ENCODE peak calls at places on chromosomes 12 and 14, in six cellular contexts. B is A549, X is K562, S is HepG2, A is GM12878, M is endothelial cell of umbilical vein. N is an unnamed sample.
A peak's percentile ranks its signal among the peaks of the same experiment; 100 is the strongest.

GRCh38 chr14:42222924-42223471 is 616.3 kb downstream of the LRFN5 start:
- DNase-seq in A (peak; percentile 67), B (no peak), M (no peak), S (no peak), X (no peak), N (no peak)

GRCh38 chr12:111570090-111570961 is 28.8 kb downstream of the ATXN2 start:
- DNase-seq in S (no peak), B (peak; percentile 52), X (peak; percentile 19), A (no peak), M (peak; percentile 69), N (no peak)

GRCh38 chr14:34460841-34461240 is 1.2 kb downstream of the SPTSSA start:
- DNase-seq in A (no peak), B (no peak), X (no peak), S (peak; percentile 73), M (peak; percentile 52), N (no peak)

GRCh38 chr12:105315726-105316125 is 14.8 kb upstream of the C12orf75 start:
- DNase-seq in A (no peak), X (no peak), B (no peak), M (no peak), S (no peak), N (no peak)

GRCh38 chr14:98169170-98169587 is 1102.8 kb downstream of the BCL11B start:
- DNase-seq in S (no peak), A (no peak), X (no peak), M (no peak), B (no peak), N (no peak)

GRCh38 chr12:16347391-16348298 is at the start of gene MGST1:
- DNase-seq in B (peak; percentile 38), X (peak; percentile 27), M (peak; percentile 67), S (peak; percentile 77), A (peak; percentile 11), N (peak; percentile 89)

GRCh38 chr12:119989619-119990381 is 764 bp downstream of the BICDL1 start:
- DNase-seq in X (peak; percentile 82), S (peak; percentile 41), A (no peak), M (peak; percentile 55), B (peak; percentile 48), N (peak; percentile 86)

GRCh38 chr14:100369019-100369418 is 45.9 kb downstream of the SLC25A47 start:
- DNase-seq in X (no peak), A (no peak), B (no peak), M (peak; percentile 61), S (no peak), N (no peak)

GRCh38 chr12:20601668-20602280 is 93.4 kb upstream of the SLCO1C1 start:
- DNase-seq in A (no peak), B (peak; percentile 18), M (peak; percentile 75), X (no peak), S (peak; percentile 28), N (peak; percentile 68)

GRCh38 chr12:108826115-108826806 is 31.1 kb downstream of the SSH1 start:
- DNase-seq in A (no peak), S (no peak), B (no peak), M (peak; percentile 98), X (peak; percentile 47), N (peak; percentile 76)

GRCh38 chr12:109296431-109296830 is 12.7 kb downstream of the FOXN4 start:
- DNase-seq in X (no peak), S (no peak), B (no peak), M (no peak), A (no peak), N (no peak)

GRCh38 chr14:76715102-76715926 is 46.0 kb upstream of the VASH1 start:
- DNase-seq in M (peak; percentile 73), A (no peak), S (no peak), B (no peak), X (peak; percentile 41), N (no peak)

GRCh38 chr12:100824476-100824875 is 29.9 kb downstream of the ANO4 start:
- DNase-seq in M (peak; percentile 4), A (no peak), S (no peak), B (no peak), X (no peak), N (no peak)

GRCh38 chr12:63897931-63898330 is 53.4 kb downstream of the SRGAP1 start:
- DNase-seq in M (peak; percentile 92), A (no peak), B (no peak), S (no peak), X (no peak), N (peak; percentile 42)

GRCh38 chr12:9868271-9868815 is 811 bp downstream of the CLEC2B start:
- DNase-seq in M (peak; percentile 21), A (no peak), X (no peak), B (no peak), S (no peak), N (no peak)

GRCh38 chr12:79691299-79692248 is 810 bp upstream of the PAWR start:
- DNase-seq in A (no peak), M (peak; percentile 83), S (peak; percentile 39), B (peak; percentile 56), X (no peak), N (no peak)

GRCh38 chr14:51726166-51726899 is 74.6 kb downstream of the FRMD6 start:
- DNase-seq in M (peak; percentile 41), A (no peak), S (no peak), X (no peak), B (no peak), N (no peak)

GRCh38 chr14:35949933-35950332 is 123.8 kb downstream of the BRMS1L start:
- DNase-seq in B (no peak), X (no peak), S (peak; percentile 32), A (no peak), M (no peak), N (no peak)

GRCh38 chr12:1605129-1606020 is 11.0 kb upstream of the FBXL14 start:
- DNase-seq in X (peak; percentile 53), A (no peak), M (peak; percentile 81), B (peak; percentile 86), S (peak; percentile 70), N (peak; percentile 82)

GRCh38 chr12:101748907-101749306 is 9.6 kb upstream of the SYCP3 start:
- DNase-seq in M (no peak), B (no peak), S (no peak), X (no peak), A (no peak), N (no peak)

GRCh38 chr12:121628536-121628935 is 2.2 kb downstream of the ORAI1 start:
- DNase-seq in A (no peak), B (no peak), S (no peak), M (no peak), X (no peak), N (peak; percentile 70)

GRCh38 chr12:102629262-102629888 is 149.0 kb upstream of the IGF1 start:
- DNase-seq in A (no peak), S (no peak), B (no peak), M (no peak), X (no peak), N (no peak)

GRCh38 chr14:72616294-72616693 is 277.6 kb downstream of the DPF3 start:
- DNase-seq in M (no peak), X (no peak), S (no peak), B (no peak), A (no peak), N (no peak)

GRCh38 chr14:68097727-68098126 is 278.1 kb downstream of the RAD51B start:
- DNase-seq in A (no peak), S (no peak), M (no peak), B (no peak), X (no peak), N (peak; percentile 2)

GRCh38 chr12:19967486-19967885 is 400.9 kb upstream of the PDE3A start:
- DNase-seq in M (peak; percentile 85), S (no peak), X (no peak), B (peak; percentile 49), A (peak; percentile 19), N (peak; percentile 52)

GRCh38 chr14:50060871-50061663 is 55.3 kb downstream of the VCPKMT start:
- DNase-seq in M (peak; percentile 82), S (peak; percentile 89), B (peak; percentile 89), A (no peak), X (peak; percentile 68), N (peak; percentile 93)

GRCh38 chr12:19085090-19085489 is 44.4 kb upstream of the PLEKHA5 start:
- DNase-seq in S (no peak), B (no peak), A (no peak), M (no peak), X (no peak), N (no peak)

GRCh38 chr14:104746951-104747481 is 5.9 kb upstream of the SIVA1 start:
- DNase-seq in B (no peak), X (no peak), M (no peak), A (no peak), S (no peak), N (no peak)

GRCh38 chr14:104750658-104751057 is 2.3 kb upstream of the SIVA1 start:
- DNase-seq in B (no peak), M (no peak), S (peak; percentile 34), A (no peak), X (no peak), N (no peak)

GRCh38 chr14:104747876-104748275 is 5.1 kb upstream of the SIVA1 start:
- DNase-seq in M (no peak), X (no peak), S (no peak), B (no peak), A (no peak), N (no peak)

GRCh38 chr14:104749958-104750529 is 2.9 kb upstream of the SIVA1 start:
- DNase-seq in X (no peak), B (no peak), A (no peak), S (no peak), M (no peak), N (no peak)

GRCh38 chr14:104749111-104749649 is 3.8 kb upstream of the SIVA1 start:
- DNase-seq in X (no peak), M (no peak), B (no peak), S (peak; percentile 88), A (no peak), N (no peak)
- TF ChIP-seq POLR2A in X (no peak), M (no peak), B (no peak), S (peak; percentile 65), A (no peak), N (no peak)

GRCh38 chr14:86057018-86057667 is 527.2 kb downstream of the FLRT2 start:
- DNase-seq in A (no peak), S (peak; percentile 6), B (no peak), X (peak; percentile 7), M (peak; percentile 36), N (peak; percentile 42)
- TF ChIP-seq MYC in A (no peak), S (no peak), B (no peak), X (no peak), M (no peak), N (no peak)

DNA sequence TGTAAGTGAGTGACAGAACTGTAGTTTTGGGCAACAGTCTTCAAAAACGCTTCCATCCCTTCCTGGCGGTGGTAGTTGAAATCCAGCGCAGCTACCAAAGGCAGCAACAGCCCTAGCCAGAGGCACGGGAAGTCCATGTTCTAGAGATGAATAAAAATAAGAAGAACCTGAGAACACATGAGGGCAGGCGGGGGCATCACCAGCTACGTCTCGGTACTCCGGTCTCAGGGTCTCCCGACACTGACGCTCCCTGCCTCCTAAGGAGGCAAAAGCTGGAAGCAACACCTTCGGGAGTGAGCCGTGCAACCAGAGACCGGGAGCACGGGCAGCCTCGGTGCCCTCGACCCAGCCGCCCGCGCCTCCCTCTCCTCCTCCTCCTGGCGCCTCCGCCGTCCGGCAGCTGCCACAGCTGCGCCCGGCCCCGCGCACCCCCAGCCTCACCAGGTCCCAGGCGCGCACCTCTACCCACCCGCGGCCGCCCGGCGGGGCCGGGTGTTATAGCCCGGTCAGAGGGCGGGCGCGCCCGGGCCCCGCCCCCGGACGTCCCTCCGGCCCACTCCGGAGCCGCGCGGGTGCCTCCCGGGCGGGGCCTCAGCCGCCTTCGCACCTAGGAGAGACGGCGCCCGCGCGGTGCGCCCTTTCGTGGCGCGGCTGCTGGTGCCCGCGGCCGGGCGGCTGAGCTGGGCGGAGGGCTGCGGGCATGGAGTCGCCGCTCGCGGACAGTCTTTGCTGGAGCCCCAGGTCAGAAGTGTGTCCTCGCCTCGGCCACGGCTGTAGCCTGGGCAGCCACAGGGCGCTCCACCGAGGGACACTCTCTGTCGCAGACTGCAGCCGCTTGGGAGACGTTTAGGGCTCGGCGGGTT is at the start of gene CPM:
- DNase-seq in A (no peak), S (no peak), M (peak; percentile 8), B (peak; percentile 78), X (peak; percentile 87), N (peak; percentile 66)
- TF ChIP-seq POLR2A in A (no peak), S (no peak), M (no peak), B (peak; percentile 59), X (no peak), N (no peak)

GRCh38 chr12:13661005-13661887 is 320.2 kb downstream of the GRIN2B start:
- DNase-seq in B (peak; percentile 36), A (peak; percentile 3), X (peak; percentile 28), M (peak; percentile 44), S (peak; percentile 17), N (peak; percentile 45)
- TF ChIP-seq MYC in B (no peak), A (no peak), X (no peak), M (no peak), S (no peak), N (no peak)

N was measured in NB4.